ENCODE peak calls at places on chromosome 1, in ten cellular contexts. V is glutamatergic neuron, X is kidney epithelial cell, S is mucosa of descending colon, F is neural crest cell, U is GM23338, G is MM.1S, J is pancreas, T is cardiac muscle cell, W is NB4. I is an unnamed sample.

GRCh38 chr1:28087614-28088167 is 719 bp downstream of the EYA3 start:
- DNase-seq in V (peak; percentile 23), X (no peak), S (no peak), F (no peak), U (peak; percentile 70), G (peak; percentile 62), J (no peak), T (peak; percentile 12), W (peak; percentile 58), I (no peak)

GRCh38 chr1:74399249-74399648 is 113.2 kb downstream of the LRRC53 start:
- DNase-seq in V (no peak), X (peak; percentile 21), S (no peak), F (no peak), U (no peak), G (no peak), J (no peak), T (no peak), W (no peak), I (no peak)

GRCh38 chr1:161088587-161089110 is 709 bp downstream of the NECTIN4 start:
- DNase-seq in V (no peak), X (no peak), S (no peak), F (no peak), U (no peak), G (no peak), J (no peak), T (no peak), W (no peak), I (no peak)

GRCh38 chr1:196148367-196148970 is 459.8 kb downstream of the KCNT2 start:
- DNase-seq in V (no peak), X (no peak), S (no peak), F (no peak), U (peak; percentile 56), G (peak; percentile 46), J (no peak), T (peak; percentile 20), W (peak; percentile 37), I (no peak)

GRCh38 chr1:165793951-165794350 is 25.3 kb upstream of the TMCO1 start:
- DNase-seq in V (no peak), X (no peak), S (no peak), F (no peak), U (no peak), G (no peak), J (no peak), T (no peak), W (no peak), I (no peak)

GRCh38 chr1:15573477-15573876 is 11.4 kb downstream of the AGMAT start:
- DNase-seq in V (no peak), X (no peak), S (no peak), F (no peak), U (peak; percentile 21), G (no peak), J (no peak), T (no peak), W (no peak), I (no peak)

GRCh38 chr1:60984066-60984799 is 98.1 kb upstream of the NFIA start:
- DNase-seq in V (no peak), X (no peak), S (no peak), F (no peak), U (no peak), G (no peak), J (no peak), T (no peak), W (no peak), I (no peak)

GRCh38 chr1:230251644-230252191 is 174.4 kb downstream of the PGBD5 start:
- DNase-seq in V (no peak), X (no peak), S (no peak), F (no peak), U (peak; percentile 22), G (no peak), J (no peak), T (no peak), W (no peak), I (no peak)

GRCh38 chr1:156963621-156964020 is 43.2 kb downstream of the LRRC71 start:
- DNase-seq in V (no peak), X (no peak), S (no peak), F (no peak), U (no peak), G (no peak), J (no peak), T (no peak), W (peak; percentile 51), I (no peak)

GRCh38 chr1:235867903-235868469 is 1.3 kb upstream of the LYST start:
- DNase-seq in V (no peak), X (no peak), S (no peak), F (no peak), U (no peak), G (peak; percentile 48), J (no peak), T (no peak), W (peak; percentile 60), I (no peak)

GRCh38 chr1:209561561-209561960 is 22.0 kb upstream of the CAMK1G start:
- DNase-seq in V (peak; percentile 28), X (no peak), S (no peak), F (no peak), U (no peak), G (no peak), J (no peak), T (no peak), W (no peak), I (no peak)

GRCh38 chr1:173856903-173857302 is 10.9 kb downstream of the GAS5 start:
- DNase-seq in V (no peak), X (no peak), S (no peak), F (no peak), U (no peak), G (no peak), J (no peak), T (no peak), W (no peak), I (no peak)

GRCh38 chr1:186152227-186152944 is 222.7 kb downstream of the TPR start:
- DNase-seq in V (no peak), X (peak; percentile 19), S (no peak), F (no peak), U (no peak), G (no peak), J (no peak), T (no peak), W (peak; percentile 18), I (no peak)

GRCh38 chr1:154840557-154841176 is 29.4 kb downstream of the KCNN3 start:
- DNase-seq in V (no peak), X (no peak), S (no peak), F (no peak), U (no peak), G (no peak), J (no peak), T (no peak), W (no peak), I (no peak)
- TF ChIP-seq CTCF in V (no peak), X (no peak), S (no peak), F (no peak), U (no peak), G (no peak), J (no peak), T (no peak), W (no peak), I (no peak)

GRCh38 chr1:12454406-12455391 is 163.3 kb downstream of the DHRS3 start:
- DNase-seq in V (no peak), X (peak; percentile 76), S (no peak), F (no peak), U (no peak), G (no peak), J (no peak), T (peak; percentile 34), W (no peak), I (no peak)

GRCh38 chr1:12460121-12460520 is 157.9 kb downstream of the DHRS3 start:
- DNase-seq in V (no peak), X (no peak), S (no peak), F (no peak), U (no peak), G (no peak), J (peak; percentile 73), T (peak; percentile 31), W (no peak), I (no peak)

GRCh38 chr1:12458571-12458970 is 159.4 kb downstream of the DHRS3 start:
- DNase-seq in V (no peak), X (no peak), S (no peak), F (no peak), U (no peak), G (no peak), J (no peak), T (no peak), W (no peak), I (no peak)

GRCh38 chr1:12456979-12457378 is 161.0 kb downstream of the DHRS3 start:
- DNase-seq in V (no peak), X (no peak), S (no peak), F (no peak), U (no peak), G (no peak), J (no peak), T (no peak), W (no peak), I (no peak)

GRCh38 chr1:12457771-12458170 is 160.2 kb downstream of the DHRS3 start:
- DNase-seq in V (no peak), X (no peak), S (no peak), F (no peak), U (no peak), G (no peak), J (no peak), T (no peak), W (no peak), I (no peak)
- TF ChIP-seq CTCF in V (no peak), X (no peak), S (no peak), F (no peak), U (no peak), G (no peak), J (no peak), T (no peak), W (no peak), I (no peak)

GRCh38 chr1:233912447-233912846 is 8.0 kb downstream of the SLC35F3 start:
- DNase-seq in V (no peak), X (no peak), S (no peak), F (no peak), U (no peak), G (no peak), J (no peak), T (no peak), W (no peak), I (no peak)
- TF ChIP-seq CTCF in V (no peak), X (no peak), S (no peak), F (no peak), U (no peak), G (no peak), J (no peak), T (no peak), W (no peak), I (no peak)

GRCh38 chr1:37149296-37149695 is 115.0 kb upstream of the GRIK3 start:
- DNase-seq in V (no peak), X (no peak), S (no peak), F (no peak), U (no peak), G (no peak), J (no peak), T (no peak), W (no peak), I (peak; percentile 16)

GRCh38 chr1:37147397-37147831 is 113.1 kb upstream of the GRIK3 start:
- DNase-seq in V (no peak), X (no peak), S (no peak), F (no peak), U (no peak), G (no peak), J (no peak), T (no peak), W (no peak), I (peak; percentile 16)

GRCh38 chr1:37146071-37146470 is 111.8 kb upstream of the GRIK3 start:
- DNase-seq in V (no peak), X (no peak), S (no peak), F (no peak), U (no peak), G (no peak), J (no peak), T (no peak), W (no peak), I (peak; percentile 51)

GRCh38 chr1:37147906-37148305 is 113.6 kb upstream of the GRIK3 start:
- DNase-seq in V (no peak), X (no peak), S (no peak), F (no peak), U (no peak), G (no peak), J (no peak), T (no peak), W (no peak), I (peak; percentile 16)

GRCh38 chr1:37143818-37144217 is 109.5 kb upstream of the GRIK3 start:
- DNase-seq in V (no peak), X (no peak), S (no peak), F (no peak), U (peak; percentile 70), G (no peak), J (no peak), T (peak; percentile 55), W (no peak), I (no peak)
- TF ChIP-seq CTCF in V (no peak), X (no peak), S (no peak), F (no peak), U (no peak), G (no peak), J (no peak), T (no peak), W (no peak), I (no peak)